ENCODE peak calls at places on chromosomes 4 and X, in nine cellular contexts. S is activated CD8-positive, alpha-beta memory T cell treated with anti-CD3 and anti-CD28 coated beads for 24 hours; X is AG04450; I is substantia nigra; R is ELF-1; N is stimulated activated CD8-positive, alpha-beta memory T cell treated with anti-CD3 and anti-CD28 coated beads, Interleukin-2, amount 100 ng/mL, for 48 hours; C is stimulated activated CD4-positive, alpha-beta T cell treated with anti-CD3 and anti-CD28 coated beads, Interleukin-1b, Interleukin-23, amount 100 ng/mL, for 4 hours; U is testis; O is GM19239. T is an unnamed sample.

GRCh38 chr4:41044165-41044564 is 170.2 kb downstream of the APBB2 start:
- DNase-seq in U (no peak), X (no peak), N (no peak), C (no peak), R (no peak), I (no peak), O (no peak), S (no peak), T (no peak)

GRCh38 chrX:131977619-131978018 is 45.5 kb upstream of the STK26 start:
- DNase-seq in N (no peak), U (no peak), S (no peak), X (no peak), I (no peak), C (no peak), O (no peak), R (no peak), T (no peak)

GRCh38 chrX:3256868-3257267 is 89.6 kb downstream of the MXRA5 start:
- DNase-seq in X (no peak), U (no peak), I (no peak), O (no peak), N (no peak), R (no peak), C (no peak), S (no peak), T (no peak)

GRCh38 chrX:12419591-12419990 is 281.3 kb downstream of the FRMPD4 start:
- DNase-seq in R (no peak), X (no peak), C (no peak), O (no peak), S (no peak), U (no peak), N (no peak), I (no peak), T (no peak)

GRCh38 chr4:52234539-52235174 is 183.6 kb downstream of the SPATA18 start:
- DNase-seq in U (peak), I (no peak), N (no peak), R (no peak), C (no peak), X (no peak), S (no peak), O (no peak), T (no peak)

GRCh38 chr4:179328627-179329026 is 1886.4 kb upstream of the AGA start:
- DNase-seq in S (no peak), I (no peak), O (no peak), X (no peak), N (no peak), C (no peak), R (no peak), U (no peak), T (no peak)

GRCh38 chr4:147739239-147739823 is 7.4 kb downstream of the ARHGAP10 start:
- DNase-seq in R (no peak), S (no peak), X (no peak), C (no peak), N (no peak), I (no peak), O (no peak), U (no peak), T (no peak)

GRCh38 chr4:21765810-21766407 is 182.7 kb downstream of the KCNIP4 start:
- DNase-seq in N (no peak), X (no peak), C (no peak), O (no peak), R (peak), S (no peak), I (peak), U (peak), T (peak)

GRCh38 chr4:99179626-99180025 is 35.5 kb upstream of the ADH4 start:
- DNase-seq in U (no peak), X (no peak), R (no peak), O (no peak), N (no peak), I (no peak), C (no peak), S (no peak), T (no peak)

GRCh38 chr4:139898293-139898692 is 232.7 kb downstream of the MGST2 start:
- DNase-seq in I (no peak), X (no peak), N (no peak), C (no peak), O (no peak), S (no peak), R (no peak), U (no peak), T (peak)

GRCh38 chr4:38867478-38868054 is at the start of gene FAM114A1:
- DNase-seq in C (no peak), X (no peak), N (no peak), I (peak), R (peak), U (peak), S (no peak), O (peak), T (peak)

GRCh38 chr4:24244663-24245519 is 339.5 kb downstream of the DHX15 start:
- DNase-seq in C (no peak), I (no peak), U (no peak), N (no peak), O (no peak), X (no peak), R (peak), S (no peak), T (no peak)

GRCh38 chr4:83644677-83645639 is 109.0 kb downstream of the GPAT3 start:
- DNase-seq in U (peak), I (peak), R (no peak), O (peak), S (no peak), X (peak), C (peak), N (no peak), T (peak)

GRCh38 chr4:73679836-73680235 is 59.6 kb upstream of the RASSF6 start:
- DNase-seq in O (no peak), U (no peak), S (no peak), C (no peak), I (no peak), R (no peak), N (no peak), X (no peak), T (no peak)

GRCh38 chrX:56797966-56798711 is 69.1 kb downstream of the NBDY start:
- DNase-seq in I (no peak), N (no peak), C (no peak), O (no peak), X (no peak), U (no peak), S (peak), R (no peak), T (no peak)

GRCh38 chr4:107203733-107204132 is 167.6 kb upstream of the DKK2 start:
- DNase-seq in N (no peak), S (no peak), O (no peak), I (no peak), C (no peak), X (no peak), R (no peak), U (no peak), T (no peak)

GRCh38 chr4:165234766-165235165 is 27.4 kb downstream of the KLHL2 start:
- DNase-seq in N (no peak), S (no peak), X (no peak), I (no peak), C (no peak), R (no peak), O (no peak), U (no peak), T (no peak)

GRCh38 chr4:107838138-107838618 is 13.4 kb downstream of the SGMS2 start:
- DNase-seq in C (no peak), X (no peak), I (no peak), U (no peak), S (no peak), R (no peak), O (no peak), N (no peak), T (no peak)

GRCh38 chrX:69317721-69318120 is 152.5 kb upstream of the PJA1 start:
- DNase-seq in N (no peak), X (no peak), O (no peak), I (no peak), C (no peak), U (no peak), R (no peak), S (peak), T (no peak)

GRCh38 chr4:81919238-81919637 is 447.5 kb upstream of the RASGEF1B start:
- DNase-seq in X (no peak), C (no peak), S (no peak), O (peak), I (no peak), R (peak), U (no peak), N (no peak), T (no peak)

GRCh38 chr4:3461515-3462291 is 1.4 kb upstream of the DOK7 start:
- DNase-seq in I (no peak), R (no peak), S (no peak), C (no peak), O (no peak), X (no peak), U (peak), N (no peak), T (no peak)

GRCh38 chr4:3413675-3414420 is 27.9 kb upstream of the HGFAC start:
- DNase-seq in I (no peak), X (no peak), U (no peak), C (no peak), O (no peak), R (no peak), N (no peak), S (no peak), T (no peak)

GRCh38 chrX:46758956-46759644 is at the start of gene SLC9A7:
- DNase-seq in N (peak), X (no peak), O (peak), I (peak), U (peak), C (peak), S (peak), R (peak), T (peak)

GRCh38 chr4:150363721-150364688 is 217.9 kb upstream of the MAB21L2 start:
- DNase-seq in O (no peak), U (no peak), C (no peak), N (no peak), S (no peak), R (no peak), X (no peak), I (no peak), T (no peak)

GRCh38 chrX:78199851-78200250 is 60.4 kb upstream of the TAF9B start:
- DNase-seq in U (no peak), R (no peak), C (peak), S (no peak), N (no peak), X (no peak), O (no peak), I (no peak), T (peak)

GRCh38 chr4:121338506-121338905 is 42.3 kb downstream of the QRFPR start:
- DNase-seq in S (no peak), N (no peak), C (no peak), I (no peak), X (no peak), O (no peak), U (no peak), R (peak), T (no peak)

GRCh38 chrX:30085571-30085970 is 129.8 kb upstream of the MAGEB2 start:
- DNase-seq in X (no peak), C (no peak), U (no peak), S (no peak), I (no peak), O (no peak), R (no peak), N (no peak), T (no peak)

GRCh38 chr4:3415471-3416141 is 26.2 kb upstream of the HGFAC start:
- DNase-seq in C (no peak), X (no peak), R (no peak), I (no peak), N (no peak), O (no peak), U (peak), S (no peak), T (no peak)

GRCh38 chr4:61202100-61202637 is 2.0 kb downstream of the ADGRL3 start:
- DNase-seq in N (no peak), I (peak), S (no peak), C (no peak), O (no peak), R (no peak), U (peak), X (no peak), T (peak)

GRCh38 chr4:165355900-165356300 is 22.9 kb upstream of the CPE start:
- DNase-seq in O (no peak), N (no peak), R (peak), X (no peak), C (no peak), S (no peak), I (peak), U (peak), T (peak)

GRCh38 chrX:8726031-8726652 is 5.8 kb downstream of the ANOS1 start:
- DNase-seq in O (no peak), R (peak), I (no peak), C (no peak), U (no peak), S (no peak), N (no peak), X (no peak), T (no peak)

GRCh38 chr4:41204400-41204978 is 9.9 kb downstream of the APBB2 start:
- DNase-seq in S (no peak), U (no peak), X (no peak), C (no peak), R (no peak), N (no peak), I (no peak), O (no peak), T (no peak)

T was measured in GM20000.